ENCODE peak calls at places on chromosomes 4 and X, in four cellular contexts. D is GM12878, N is H1, L is HepG2. R is an unnamed sample.

GRCh38 chrX:29926659-29927058 is 288.7 kb upstream of the MAGEB2 start:
- DNase-seq in D (no peak), N (no peak), L (no peak), R (no peak)

GRCh38 chr4:45647823-45648222 is 476.0 kb downstream of the GABRG1 start:
- DNase-seq in D (no peak), N (no peak), L (peak; percentile 2), R (no peak)

GRCh38 chr4:176150283-176150682 is 45.1 kb downstream of the SPATA4 start:
- DNase-seq in D (no peak), N (no peak), L (peak; percentile 5), R (no peak)

GRCh38 chr4:182533948-182534347 is 290.7 kb downstream of the TENM3 start:
- DNase-seq in D (no peak), N (no peak), L (no peak), R (no peak)

GRCh38 chrX:155544886-155545285 is 67.9 kb downstream of the TMLHE start:
- DNase-seq in D (no peak), N (no peak), L (no peak), R (no peak)

GRCh38 chr4:178976861-178977260 is 1534.6 kb upstream of the AGA start:
- DNase-seq in D (no peak), N (no peak), L (no peak), R (no peak)

GRCh38 chrX:109812236-109812635 is 79.2 kb upstream of the ACSL4 start:
- DNase-seq in D (no peak), N (no peak), L (peak; percentile 86), R (no peak)

GRCh38 chr4:138875886-138876608 is 139.5 kb upstream of the NOCT start:
- DNase-seq in D (no peak), N (no peak), L (no peak), R (no peak)

GRCh38 chrX:9370888-9371287 is 94.0 kb upstream of the TBL1X start:
- DNase-seq in D (no peak), N (no peak), L (no peak), R (no peak)

GRCh38 chr4:149972407-149972806 is 105.8 kb upstream of the DCLK2 start:
- DNase-seq in D (no peak), N (no peak), L (no peak), R (no peak)

DNA sequence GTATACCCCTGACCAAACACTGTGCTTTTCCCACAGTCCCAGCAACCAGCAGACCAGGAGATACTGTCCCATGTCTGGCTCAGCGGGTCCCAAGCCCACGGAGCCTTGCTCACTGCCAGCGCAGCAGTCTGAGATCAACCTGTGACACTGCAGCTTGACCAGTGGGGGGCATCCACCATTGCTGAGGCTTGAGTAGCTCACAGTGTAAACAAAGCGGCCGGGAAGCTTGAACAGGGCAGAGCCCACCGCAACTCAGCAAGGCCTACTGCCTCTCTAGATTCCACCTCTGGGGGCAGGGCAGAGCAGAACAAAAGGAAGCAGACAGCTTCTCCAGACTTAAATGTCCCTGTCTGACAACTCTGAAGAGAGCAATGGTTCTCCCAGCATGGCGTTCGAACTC is 58.1 kb downstream of the SLC10A6 start:
- DNase-seq in D (no peak), N (peak; percentile 53), L (peak; percentile 88), R (peak; percentile 69)
- TF ChIP-seq HDAC6 in D (no peak), N (no peak), L (no peak), R (no peak)

DNA sequence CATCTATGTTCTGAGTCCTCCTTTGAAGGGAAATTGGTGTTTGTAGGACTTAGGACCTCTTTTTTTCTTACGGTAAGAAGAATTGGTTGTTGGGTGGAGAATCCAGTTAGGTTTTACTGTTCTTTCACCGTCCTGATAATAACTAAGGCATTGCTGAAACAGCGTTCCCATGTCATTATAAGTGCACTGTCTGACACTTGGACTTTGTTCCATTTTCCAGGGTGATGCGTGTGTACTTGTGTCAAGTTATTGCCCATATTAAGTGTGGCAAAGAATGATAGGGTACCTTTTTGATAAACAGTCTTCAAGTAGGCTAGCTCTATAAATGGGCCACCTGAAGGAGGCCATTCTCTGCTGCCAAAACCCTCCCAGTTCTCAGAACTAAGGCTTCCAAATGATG is 119.7 kb downstream of the AASDH start:
- DNase-seq in D (no peak), N (no peak), L (no peak), R (no peak)
- TF ChIP-seq HDAC6 in D (no peak), N (no peak), L (no peak), R (no peak)

DNA sequence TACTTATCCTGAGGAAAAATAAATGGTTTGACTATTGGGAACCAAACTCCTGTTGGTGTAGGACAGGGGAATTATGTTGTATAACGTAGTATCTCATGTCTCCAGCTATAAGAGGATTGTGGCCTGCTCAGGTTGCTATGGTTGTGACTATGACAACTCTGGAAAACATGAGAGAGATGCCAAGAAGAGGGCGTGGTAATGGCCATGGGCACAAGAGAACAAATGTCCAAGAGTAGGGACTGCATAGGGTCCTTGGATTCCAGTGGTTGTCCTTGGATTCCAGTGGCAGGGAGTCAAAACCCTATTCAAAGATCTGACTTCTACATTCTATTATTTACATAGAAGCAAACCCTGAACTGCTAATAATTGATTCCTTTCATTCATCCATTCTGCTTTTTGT is 6.8 kb upstream of the MOB1B start:
- DNase-seq in D (no peak), N (no peak), L (peak; percentile 26), R (no peak)
- TF ChIP-seq HDAC6 in D (no peak), N (no peak), L (no peak), R (no peak)

GRCh38 chr4:126346654-126347053 is 1031.9 kb downstream of the FAT4 start:
- DNase-seq in D (no peak), N (no peak), L (no peak), R (no peak)
- TF ChIP-seq HDAC6 in D (no peak), N (no peak), L (no peak), R (no peak)

DNA sequence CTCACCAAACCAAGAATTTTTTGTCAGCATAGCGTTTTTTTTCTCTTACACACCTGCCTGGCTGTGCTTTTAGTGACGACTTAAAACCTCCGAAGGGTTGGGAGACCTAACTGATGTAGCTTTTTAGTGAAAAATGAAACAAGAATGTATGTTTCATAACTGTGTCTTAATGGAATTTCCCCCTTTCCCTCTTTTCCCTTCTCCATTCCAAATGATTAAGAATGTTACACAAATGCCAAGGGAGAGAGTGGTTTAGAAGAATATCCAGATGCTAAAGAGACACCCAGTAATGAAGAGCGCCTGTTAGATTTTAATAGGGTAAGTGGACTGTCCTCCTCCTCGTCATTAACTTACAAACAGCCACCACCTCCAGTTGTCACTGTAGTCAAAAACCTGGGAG is 33.2 kb upstream of the TBC1D14 start:
- DNase-seq in D (no peak), N (no peak), L (no peak), R (no peak)
- TF ChIP-seq HDAC6 in D (no peak), N (no peak), L (no peak), R (no peak)

DNA sequence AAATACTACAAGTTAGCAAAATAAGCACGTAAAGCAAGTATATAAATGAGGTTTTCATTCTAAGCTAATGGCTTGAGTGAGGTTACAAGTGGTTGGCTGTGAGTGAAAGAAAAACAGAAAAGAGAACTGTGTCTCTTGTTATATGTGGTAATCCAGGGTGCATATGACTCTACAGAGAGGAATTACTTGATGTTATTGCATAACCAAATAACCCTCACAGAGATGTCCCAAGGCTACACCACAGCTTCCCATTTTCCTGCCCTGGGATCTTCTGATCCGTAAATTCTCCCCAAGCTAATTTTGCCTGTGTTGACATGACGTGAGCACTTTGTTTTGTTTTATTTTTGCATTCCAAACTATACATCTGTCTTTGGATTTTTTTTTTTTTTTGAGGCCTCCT is 470.0 kb upstream of the INTU start:
- DNase-seq in D (no peak), N (no peak), L (no peak), R (no peak)
- TF ChIP-seq HDAC6 in D (no peak), N (no peak), L (no peak), R (no peak)

GRCh38 chrX:46643636-46644035 is 70.1 kb downstream of the CHST7 start:
- DNase-seq in D (no peak), N (no peak), L (no peak), R (no peak)

GRCh38 chrX:46647251-46647650 is 73.7 kb downstream of the CHST7 start:
- DNase-seq in D (no peak), N (no peak), L (no peak), R (no peak)

GRCh38 chrX:46637937-46638336 is 64.4 kb downstream of the CHST7 start:
- DNase-seq in D (peak; percentile 60), N (no peak), L (no peak), R (peak; percentile 7)

GRCh38 chrX:46645614-46646013 is 72.0 kb downstream of the CHST7 start:
- DNase-seq in D (no peak), N (no peak), L (no peak), R (no peak)

GRCh38 chrX:46642145-46642544 is 68.6 kb downstream of the CHST7 start:
- DNase-seq in D (no peak), N (no peak), L (peak; percentile 11), R (no peak)
- TF ChIP-seq HDAC6 in D (no peak), N (no peak), L (no peak), R (no peak)

R was measured in K562.